ENCODE peak calls at places on chromosomes 13 and 19, in five cellular contexts. R is AG09319, W is thoracic aorta, C is astrocyte, E is GM13977. X is an unnamed sample.

GRCh38 chr19:29974701-29975100 is 32.7 kb downstream of the URI1 start:
- DNase-seq in E (no peak), W (no peak), C (no peak), R (no peak), X (no peak)

GRCh38 chr19:44740351-44740824 is 8.1 kb upstream of the BCL3 start:
- DNase-seq in E (no peak), W (no peak), R (no peak), C (no peak), X (no peak)

GRCh38 chr19:5801796-5802616 is 2.9 kb upstream of the NRTN start:
- DNase-seq in R (no peak), W (no peak), E (no peak), C (no peak), X (peak; percentile 20)

GRCh38 chr13:110266983-110267382 is 40.0 kb downstream of the COL4A1 start:
- DNase-seq in W (no peak), E (no peak), R (no peak), C (no peak), X (no peak)

GRCh38 chr13:111114362-111115050 is 604 bp upstream of the ARHGEF7 start:
- DNase-seq in E (peak; percentile 48), R (no peak), C (peak; percentile 20), W (peak; percentile 30), X (peak; percentile 28)

GRCh38 chr13:97366172-97366688 is 67.7 kb upstream of the RAP2A start:
- DNase-seq in E (no peak), R (no peak), C (no peak), W (no peak), X (no peak)

GRCh38 chr13:67052550-67053237 is 177.4 kb downstream of the PCDH9 start:
- DNase-seq in E (no peak), R (no peak), C (no peak), W (no peak), X (no peak)

GRCh38 chr13:50168803-50169202 is 153.6 kb downstream of the KCNRG start:
- DNase-seq in E (no peak), W (no peak), C (no peak), R (no peak), X (no peak)

GRCh38 chr13:92232880-92233279 is 834.5 kb downstream of the GPC5 start:
- DNase-seq in W (no peak), E (no peak), R (no peak), C (no peak), X (no peak)

DNA sequence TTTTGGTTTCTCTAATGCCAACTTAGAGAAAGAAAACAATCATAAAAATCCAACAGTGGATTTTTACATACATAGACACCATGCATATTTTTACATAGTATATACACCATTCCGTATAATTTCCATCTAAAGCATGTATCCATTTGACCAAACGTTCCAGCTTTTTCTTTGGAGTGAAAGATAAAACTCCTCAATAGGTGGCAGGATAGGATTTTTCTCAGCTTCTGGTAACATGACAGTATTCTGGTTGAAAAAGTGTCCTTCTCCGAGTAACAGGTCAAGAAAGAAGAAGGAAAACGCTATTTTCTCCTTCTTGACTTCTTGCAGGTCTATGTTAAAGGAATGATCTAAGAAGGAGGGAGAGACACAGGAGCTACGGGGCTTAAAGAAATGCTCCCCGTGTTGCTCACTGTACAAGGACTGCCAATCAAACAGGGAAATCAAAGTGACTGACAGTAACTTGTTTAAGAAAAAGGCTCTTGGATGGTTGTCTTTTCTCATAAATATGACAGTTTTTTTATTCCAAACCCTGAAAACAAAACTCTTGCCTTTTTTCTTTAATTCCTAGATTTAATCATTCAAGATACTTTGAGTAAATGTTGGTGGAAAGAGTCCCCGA is 11.5 kb downstream of the FLT1 start:
- DNase-seq in C (no peak), E (no peak), W (no peak), R (no peak), X (no peak)
- TF ChIP-seq CTCF in C (no peak), E (no peak), W (no peak), R (peak; percentile 8), X (no peak)

GRCh38 chr13:38670627-38671026 is 16.2 kb upstream of the FREM2 start:
- DNase-seq in E (no peak), W (no peak), C (peak; percentile 22), R (no peak), X (peak; percentile 80)
- TF ChIP-seq CTCF in E (no peak), W (no peak), C (no peak), R (no peak), X (peak; percentile 49)

GRCh38 chr13:25725104-25725503 is 326.7 kb downstream of the SHISA2 start:
- DNase-seq in E (no peak), W (no peak), R (no peak), C (no peak), X (no peak)
- TF ChIP-seq CTCF in E (no peak), W (no peak), R (no peak), C (no peak), X (no peak)

DNA sequence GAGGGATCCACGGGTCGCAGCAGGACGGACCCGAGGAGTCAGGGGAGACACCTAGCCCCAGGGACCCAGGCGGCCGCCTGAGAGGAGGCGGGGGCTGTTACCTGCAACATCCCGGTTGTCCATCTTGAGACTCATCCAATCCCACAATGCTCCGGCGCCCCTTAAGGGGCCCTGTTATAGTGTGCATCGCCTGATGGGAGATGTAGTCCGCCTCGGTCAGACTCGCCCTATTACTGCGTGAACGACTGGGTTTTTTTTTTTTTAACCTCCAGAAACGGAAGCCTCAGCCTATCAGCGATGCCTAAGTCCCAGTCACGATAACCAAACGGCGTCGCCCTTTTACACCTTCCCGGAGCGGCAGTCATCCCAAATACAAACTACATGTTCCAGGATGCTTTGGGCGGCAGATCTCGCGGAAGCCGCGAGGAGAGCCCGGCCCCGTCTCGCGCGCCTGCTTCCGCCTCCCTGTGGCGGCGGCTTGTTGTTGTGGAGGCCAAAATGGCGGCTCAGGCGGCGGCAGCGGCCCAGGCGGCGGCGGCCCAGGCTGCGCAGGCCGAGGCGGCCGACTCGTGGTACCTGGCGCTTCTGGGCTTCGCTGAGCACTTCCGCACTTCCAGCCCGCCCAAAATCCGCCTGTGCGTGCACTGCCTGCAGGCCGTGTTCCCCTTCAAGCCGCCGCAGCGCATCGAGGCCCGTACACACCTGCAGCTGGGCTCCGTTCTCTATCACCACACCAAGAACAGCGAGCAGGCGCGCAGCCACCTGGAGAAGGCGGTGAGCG is at the start of the genes MAU2 and SUGP1:
- DNase-seq in C (peak; percentile 80), E (peak; percentile 97), R (peak; percentile 77), W (peak; percentile 63), X (peak; percentile 93)
- TF ChIP-seq CTCF in C (no peak), E (peak; percentile 16), R (peak; percentile 29), W (peak; percentile 49), X (peak; percentile 15)

GRCh38 chr13:63048648-63049047 is 1633.0 kb upstream of the PCDH20 start:
- DNase-seq in C (no peak), W (no peak), E (no peak), R (no peak), X (no peak)
- TF ChIP-seq CTCF in C (no peak), W (no peak), E (no peak), R (peak; percentile 8), X (peak; percentile 4)

DNA sequence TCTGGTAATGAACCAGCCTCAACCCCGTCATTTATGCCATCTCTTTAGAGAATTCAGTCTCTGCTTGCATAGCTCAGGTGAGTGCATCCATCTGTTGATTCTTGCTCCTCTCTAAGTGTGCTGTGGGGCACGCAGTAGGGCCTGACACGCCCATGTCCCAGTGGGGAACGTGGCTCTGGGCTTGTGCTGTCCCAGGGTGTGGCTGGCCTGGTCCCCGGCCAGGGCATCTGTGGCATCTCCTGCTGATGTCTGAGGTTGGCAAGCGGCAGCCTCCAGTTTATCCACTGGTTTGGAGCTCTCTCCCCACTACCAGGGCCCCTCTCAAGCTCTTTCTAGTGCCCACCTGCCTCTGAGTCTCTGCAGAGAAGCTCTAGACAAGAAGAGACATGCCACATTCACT is 146.6 kb upstream of the GJB6 start:
- DNase-seq in C (no peak), E (no peak), R (no peak), W (no peak), X (no peak)
- TF ChIP-seq CTCF in C (no peak), E (no peak), R (no peak), W (no peak), X (no peak)

GRCh38 chr13:98925949-98926348 is 51.9 kb downstream of the DOCK9 start:
- DNase-seq in C (no peak), W (no peak), E (no peak), R (no peak), X (no peak)
- TF ChIP-seq CTCF in C (no peak), W (no peak), E (no peak), R (no peak), X (no peak)

GRCh38 chr13:32378012-32378411 is 49.9 kb downstream of the N4BP2L1 start:
- DNase-seq in E (no peak), W (no peak), R (no peak), C (no peak), X (peak; percentile 7)

GRCh38 chr13:32383836-32384618 is 43.9 kb downstream of the N4BP2L1 start:
- DNase-seq in E (no peak), W (no peak), R (no peak), C (no peak), X (no peak)

GRCh38 chr13:32384702-32385101 is 43.2 kb downstream of the N4BP2L1 start:
- DNase-seq in C (no peak), W (no peak), R (no peak), E (no peak), X (no peak)

GRCh38 chr13:32385369-32385768 is 42.6 kb downstream of the N4BP2L1 start:
- DNase-seq in R (no peak), W (no peak), E (no peak), C (no peak), X (no peak)

DNA sequence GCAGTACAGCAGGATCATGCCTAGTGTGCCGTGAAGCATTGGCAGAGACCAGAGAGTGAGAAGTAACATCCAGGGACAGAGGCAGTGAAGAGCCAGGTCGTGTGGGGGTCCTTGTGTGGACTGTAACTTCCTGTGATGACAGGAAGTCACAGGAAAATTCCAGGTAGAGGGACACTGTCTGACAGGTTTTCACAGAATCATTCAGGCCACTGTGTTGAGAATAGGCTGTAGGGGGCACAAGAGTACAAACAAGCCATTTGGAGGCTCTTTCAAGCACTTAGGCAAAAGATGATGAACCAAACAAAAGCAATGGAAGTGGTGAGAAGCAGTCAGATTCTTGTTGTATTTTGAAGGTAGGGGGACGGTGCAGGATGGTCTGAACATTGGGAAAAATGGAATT is 46.4 kb downstream of the N4BP2L1 start:
- DNase-seq in C (peak; percentile 1), W (no peak), E (peak; percentile 23), R (peak; percentile 3), X (peak; percentile 63)
- TF ChIP-seq CTCF in C (peak; percentile 15), W (peak; percentile 30), E (peak; percentile 58), R (peak; percentile 49), X (peak; percentile 73)

GRCh38 chr13:80413611-80414010 is 72.7 kb upstream of the SPRY2 start:
- DNase-seq in R (no peak), W (no peak), E (no peak), C (no peak), X (no peak)

DNA sequence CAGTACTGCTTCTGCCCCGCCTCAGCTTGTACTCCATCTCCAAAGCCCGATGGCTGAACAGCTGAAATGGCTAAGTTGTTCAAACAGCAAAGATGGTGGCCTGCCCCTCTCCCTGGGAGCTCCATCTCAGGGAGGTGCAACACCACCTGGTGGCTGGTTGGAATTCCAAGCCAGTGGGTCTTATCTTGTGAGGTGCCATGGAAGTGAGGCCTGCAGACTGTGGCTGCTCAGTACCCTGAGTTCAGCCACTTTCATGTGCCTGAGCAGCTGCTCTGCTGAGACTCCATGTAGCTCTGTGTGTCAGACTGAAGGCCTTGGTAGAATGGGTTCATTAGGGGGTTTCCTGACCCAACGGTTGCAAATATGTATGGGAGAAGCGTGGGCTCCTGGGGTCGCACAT is 67.3 kb upstream of the SPRY2 start:
- DNase-seq in R (no peak), E (no peak), W (no peak), C (no peak), X (no peak)
- TF ChIP-seq CTCF in R (no peak), E (no peak), W (no peak), C (no peak), X (no peak)

GRCh38 chr19:13804830-13805683 is 9.8 kb downstream of the ZSWIM4 start:
- DNase-seq in W (no peak), E (no peak), C (no peak), R (no peak), X (no peak)
- TF ChIP-seq CTCF in W (peak; percentile 23), E (no peak), C (no peak), R (peak; percentile 11), X (peak; percentile 16)